ENCODE peak calls at places on chromosomes 13 and 19, in five cellular contexts. M is GM23338, C is MM.1S, N is PC-3, J is HCT116. E is an unnamed sample. For H3K9me2, the result is how much of the 10 kb centered on the place peaks cover.

GRCh38 chr13:102707465-102707864 is 12.6 kb upstream of the METTL21C start:
- DNase-seq in M (no peak), C (no peak), N (peak), J (no peak), E (peak)

GRCh38 chr13:101065314-101065713 is 351.0 kb downstream of the NALCN start:
- DNase-seq in M (no peak), C (no peak), N (no peak), J (no peak), E (peak)

GRCh38 chr19:13962738-13963602 is 10.7 kb downstream of the DCAF15 start:
- DNase-seq in M (peak), C (no peak), N (no peak), J (no peak), E (no peak)

GRCh38 chr19:40691421-40692211 is 1.2 kb upstream of the NUMBL start:
- DNase-seq in M (peak), C (no peak), N (no peak), J (no peak), E (peak)

GRCh38 chr19:51690359-51691121 is 2.6 kb upstream of the SPACA6 start:
- DNase-seq in M (peak), C (no peak), N (peak), J (no peak), E (peak)

GRCh38 chr13:33879044-33879596 is 61.2 kb downstream of the RFC3 start:
- DNase-seq in M (no peak), C (no peak), N (no peak), J (no peak), E (no peak)

GRCh38 chr19:45729774-45730388 is 815 bp downstream of the FBXO46 start:
- DNase-seq in M (peak), C (no peak), N (no peak), J (no peak), E (peak)

GRCh38 chr13:42110410-42111155 is 62.1 kb downstream of the DGKH start:
- DNase-seq in M (peak), C (peak), N (peak), J (peak), E (peak)

GRCh38 chr19:37505958-37506386 is 767 bp upstream of the ZNF793 start:
- DNase-seq in M (peak), C (no peak), N (no peak), J (no peak), E (no peak)

GRCh38 chr19:40274585-40275544 is 10.3 kb downstream of the AKT2 start:
- DNase-seq in M (no peak), C (no peak), N (no peak), J (no peak), E (no peak)

GRCh38 chr13:73171926-73172325 is 113.1 kb downstream of the KLF5 start:
- DNase-seq in M (peak), C (no peak), N (peak), J (no peak), E (peak)

GRCh38 chr19:36152061-36152885 is at the start of gene COX7A1:
- DNase-seq in M (peak), C (no peak), N (no peak), J (no peak), E (peak)

GRCh38 chr13:91185294-91185863 is 162.1 kb upstream of the MIR17HG start:
- DNase-seq in M (peak), C (no peak), N (peak), J (peak), E (peak)

GRCh38 chr19:13957107-13957506 is 4.8 kb downstream of the DCAF15 start:
- DNase-seq in M (no peak), C (no peak), N (no peak), J (no peak), E (no peak)

GRCh38 chr19:23436318-23436717 is 41.0 kb upstream of the ZNF91 start:
- DNase-seq in M (peak), C (peak), N (peak), J (no peak), E (no peak)

GRCh38 chr19:4758659-4759058 is 32.9 kb upstream of the FEM1A start:
- DNase-seq in M (no peak), C (no peak), N (no peak), J (no peak), E (no peak)

GRCh38 chr13:74132768-74133656 is 1.2 kb downstream of the KLF12 start:
- DNase-seq in M (peak), C (no peak), N (no peak), J (no peak), E (peak)

GRCh38 chr19:19554074-19555023 is 16.3 kb downstream of the CILP2 start:
- DNase-seq in M (peak), C (no peak), N (peak), J (no peak), E (peak)

GRCh38 chr13:51004111-51004865 is 94.7 kb downstream of the RNASEH2B start:
- DNase-seq in M (no peak), C (no peak), N (no peak), J (no peak), E (no peak)

GRCh38 chr13:26465514-26465913 is 92.0 kb upstream of the WASF3 start:
- DNase-seq in M (no peak), C (no peak), N (no peak), J (no peak), E (no peak)

GRCh38 chr19:996051-996838 is 4.0 kb upstream of the GRIN3B start:
- DNase-seq in M (peak), C (peak), N (peak), J (no peak), E (peak)

GRCh38 chr13:113567681-113568080 is 16.9 kb upstream of the TFDP1 start:
- DNase-seq in M (no peak), C (no peak), N (no peak), J (no peak), E (no peak)

GRCh38 chr13:39888865-39889810 is 233.7 kb downstream of the COG6 start:
- DNase-seq in M (no peak), C (no peak), N (peak), J (no peak), E (no peak)

GRCh38 chr19:13366529-13367143 is 139.6 kb downstream of the CACNA1A start:
- DNase-seq in M (peak), C (peak), N (peak), J (peak), E (peak)

GRCh38 chr13:95552539-95553270 is at the start of gene CLDN10:
- DNase-seq in M (peak), C (peak), N (no peak), J (no peak), E (no peak)
- H3K9me2 ChIP-seq in M (under half), C (under half), N (under half), J (under half), E (under half)

DNA sequence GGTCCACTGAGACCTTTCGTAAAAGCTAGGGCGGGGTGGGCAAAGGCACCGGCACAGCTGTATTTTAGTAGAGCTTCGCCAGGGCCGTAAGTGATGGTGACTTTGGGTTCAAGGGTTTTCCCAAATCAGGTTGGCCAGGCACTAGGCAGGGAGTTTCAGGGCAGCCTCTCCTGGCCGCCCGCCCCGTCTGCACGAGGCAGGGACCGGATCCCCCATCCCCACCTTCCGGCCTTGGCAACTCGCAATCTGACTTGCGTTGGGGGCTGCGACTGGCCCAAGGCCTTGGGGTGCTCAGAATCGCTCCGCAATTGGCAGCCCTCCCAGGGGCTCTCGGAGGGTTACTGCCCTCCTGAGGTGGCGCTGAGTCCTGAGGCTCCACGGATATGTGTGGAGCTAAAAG is 4.1 kb upstream of the ZIC5 start:
- DNase-seq in M (peak), C (no peak), N (no peak), J (no peak), E (no peak)
- TF ChIP-seq EZH2 in M (peak), C (no peak), N (no peak), J (no peak), E (no peak)

DNA sequence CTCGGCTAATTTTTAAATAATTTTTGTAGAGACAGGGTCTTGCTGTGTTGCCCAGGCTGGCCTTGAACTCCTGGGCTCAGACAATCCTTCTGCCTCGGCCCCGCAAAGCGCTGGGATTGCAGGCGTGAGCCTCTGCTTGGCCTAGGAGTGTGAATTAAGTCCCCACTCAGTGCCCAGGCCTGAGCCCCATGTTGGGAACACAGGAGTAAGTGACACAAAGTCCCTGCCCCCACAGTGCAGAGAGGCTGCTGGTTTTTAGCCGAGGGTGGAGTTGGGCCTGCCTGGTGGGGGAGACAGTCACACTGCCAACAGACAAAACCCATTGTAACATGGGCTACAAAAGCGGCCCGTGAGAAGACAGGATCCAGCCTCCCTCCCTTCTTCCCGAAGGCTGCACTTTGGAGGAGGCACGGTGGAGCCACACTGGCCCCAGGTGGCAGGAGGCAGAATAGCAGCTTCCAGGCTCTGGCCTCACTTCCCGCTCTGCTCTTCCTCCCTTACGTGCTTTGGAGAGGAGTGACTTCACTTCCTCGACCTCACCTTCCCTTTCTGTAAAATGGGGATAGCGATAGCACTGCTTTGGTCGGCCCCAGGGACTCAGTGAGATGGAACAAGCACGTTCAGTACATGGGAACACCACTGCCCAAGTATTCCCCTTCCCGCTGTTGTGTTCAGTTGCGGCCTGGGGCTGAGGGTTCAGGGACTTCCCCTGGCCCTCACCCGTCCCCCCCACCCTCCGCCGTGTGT is 15.2 kb upstream of the EHD2 start:
- DNase-seq in M (peak), C (peak), N (peak), J (peak), E (peak)
- TF ChIP-seq EZH2phosphoT487 in M (no peak), C (no peak), N (no peak), J (no peak), E (no peak)

GRCh38 chr13:38386421-38386820 is 36.8 kb downstream of the UFM1 start:
- DNase-seq in M (no peak), C (no peak), N (no peak), J (no peak), E (peak)
- H3K9me2 ChIP-seq in M (under half), C (under half), N (under half), J (under half), E (under half)

GRCh38 chr13:78606471-78607408 is 3.4 kb upstream of the POU4F1 start:
- DNase-seq in M (peak), C (no peak), N (no peak), J (no peak), E (no peak)

GRCh38 chr13:78608705-78609463 is 5.5 kb upstream of the POU4F1 start:
- DNase-seq in M (peak), C (no peak), N (no peak), J (no peak), E (peak)

GRCh38 chr13:78609464-78610205 is 6.3 kb upstream of the POU4F1 start:
- DNase-seq in M (peak), C (no peak), N (no peak), J (no peak), E (peak)

GRCh38 chr13:78608254-78608704 is 4.9 kb upstream of the POU4F1 start:
- DNase-seq in M (no peak), C (no peak), N (no peak), J (no peak), E (no peak)

DNA sequence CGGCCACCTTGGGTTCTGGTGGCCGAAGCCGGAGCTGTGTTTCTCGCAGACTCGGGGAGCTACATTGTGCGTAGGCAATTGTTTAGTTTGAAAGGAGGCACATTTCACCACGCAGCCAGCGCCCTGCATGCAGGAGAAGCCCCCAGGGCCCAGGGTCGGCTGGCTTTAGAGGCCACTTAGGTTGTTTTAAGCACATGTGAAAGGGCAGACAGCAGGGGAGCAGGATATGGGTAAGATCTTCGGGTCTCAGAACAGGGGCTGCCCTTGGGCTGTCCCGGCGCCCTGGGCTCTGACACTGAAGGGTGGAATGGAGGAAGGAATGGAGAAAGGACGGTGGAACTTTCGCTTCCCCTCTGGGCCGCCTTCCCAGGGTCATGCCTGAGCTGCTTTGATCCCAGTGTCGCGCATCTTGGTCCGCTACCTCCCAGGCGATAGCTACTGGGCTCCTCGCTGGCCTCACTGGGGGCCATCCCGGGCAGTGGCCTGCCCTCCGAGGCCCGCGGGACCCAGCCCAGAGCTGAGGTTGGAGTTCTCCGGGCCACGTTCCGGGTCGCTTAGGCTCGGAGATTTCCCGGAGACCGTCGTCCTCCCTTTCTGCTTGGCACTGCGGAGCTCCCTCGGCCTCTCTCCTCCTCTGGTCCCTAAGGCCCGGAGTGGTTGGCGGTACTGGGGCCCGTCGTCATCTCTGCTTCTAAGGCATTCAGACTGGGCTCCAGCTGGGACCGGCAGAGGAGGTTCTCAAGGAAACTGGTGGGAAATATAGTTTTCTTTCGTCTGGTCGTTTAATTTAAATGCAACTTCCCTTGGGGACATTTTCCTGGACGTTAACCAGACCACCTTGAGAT is 4.3 kb upstream of the POU4F1 start:
- DNase-seq in M (peak), C (no peak), N (no peak), J (no peak), E (no peak)
- TF ChIP-seq EZH2 in M (peak), C (no peak), N (no peak), J (no peak), E (peak)

DNA sequence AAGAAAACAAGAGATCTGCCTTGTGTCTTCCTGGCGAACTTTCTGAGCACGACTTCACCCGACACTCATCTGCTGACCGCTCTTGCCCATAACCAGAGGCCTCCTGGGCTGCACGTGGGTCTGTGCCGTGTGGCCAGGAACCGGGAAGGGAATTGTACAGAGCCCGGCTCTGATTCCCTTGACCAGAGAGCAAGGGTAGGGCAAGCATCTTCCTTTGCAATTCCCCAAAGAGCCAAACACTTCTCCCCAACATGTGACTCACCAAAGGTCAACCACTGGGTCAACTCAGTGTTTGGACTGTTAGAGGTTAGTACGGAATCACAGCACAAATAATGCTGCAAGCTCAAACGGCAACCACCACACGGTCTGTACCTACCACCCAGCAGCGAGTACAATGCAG is 48.9 kb downstream of the KLF2 start:
- DNase-seq in M (no peak), C (no peak), N (no peak), J (no peak), E (peak)
- TF ChIP-seq EZH2phosphoT487 in M (no peak), C (no peak), N (no peak), J (no peak), E (no peak)

GRCh38 chr13:38767506-38768265 is 80.8 kb downstream of the FREM2 start:
- DNase-seq in M (no peak), C (no peak), N (no peak), J (no peak), E (no peak)

GRCh38 chr13:38763446-38764381 is 76.8 kb downstream of the FREM2 start:
- DNase-seq in M (peak), C (peak), N (peak), J (no peak), E (peak)

GRCh38 chr13:38769526-38769925 is 82.6 kb downstream of the FREM2 start:
- DNase-seq in M (no peak), C (peak), N (no peak), J (no peak), E (no peak)

GRCh38 chr13:38766799-38767198 is 79.9 kb downstream of the FREM2 start:
- DNase-seq in M (no peak), C (no peak), N (no peak), J (no peak), E (no peak)
- H3K9me2 ChIP-seq in M (under half), C (under half), N (under half), J (under half), E (under half)

DNA sequence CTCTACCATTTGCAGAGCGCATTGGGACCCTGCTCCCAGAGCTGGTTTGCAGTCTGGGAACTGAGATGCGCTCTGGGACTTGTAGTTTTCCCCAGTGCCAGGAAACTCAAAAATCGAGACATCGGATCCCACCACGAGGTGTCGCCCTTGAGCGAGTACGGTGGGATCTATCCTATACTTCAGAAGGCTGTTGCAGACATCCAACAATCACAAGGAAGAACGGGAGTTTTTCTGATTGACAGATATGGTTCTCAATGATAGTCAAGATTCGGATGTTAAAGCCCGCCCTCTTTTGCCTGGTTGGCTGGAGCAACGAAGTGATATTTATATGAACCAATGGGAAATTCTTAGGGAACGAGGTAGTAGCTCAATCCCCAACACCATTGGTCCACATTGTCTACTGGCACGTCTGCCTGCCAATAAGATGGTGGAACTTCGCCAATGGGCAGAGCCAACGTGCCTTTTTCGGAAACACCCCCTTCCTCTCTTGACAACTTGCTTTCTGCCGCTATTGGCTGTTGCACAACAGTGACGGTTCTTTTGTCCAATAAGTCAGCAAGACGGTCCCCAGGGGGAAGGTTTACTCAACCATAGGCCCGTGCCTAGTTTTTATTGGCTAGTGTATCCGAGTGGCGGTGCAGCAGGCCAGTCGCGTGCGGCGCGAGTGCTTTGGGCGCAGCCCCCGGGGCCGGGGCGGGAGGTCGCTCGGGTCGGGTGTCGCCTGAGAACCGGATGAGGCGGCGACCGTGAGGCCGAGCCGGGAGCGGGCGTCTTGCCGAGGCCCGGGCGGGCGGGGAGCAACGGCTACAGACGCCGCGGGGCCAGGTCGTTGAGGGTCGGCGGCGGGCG is at the start of gene DNM2:
- DNase-seq in M (peak), C (peak), N (peak), J (peak), E (peak)
- TF ChIP-seq EZH2 in M (no peak), C (no peak), N (no peak), J (no peak), E (no peak)

DNA sequence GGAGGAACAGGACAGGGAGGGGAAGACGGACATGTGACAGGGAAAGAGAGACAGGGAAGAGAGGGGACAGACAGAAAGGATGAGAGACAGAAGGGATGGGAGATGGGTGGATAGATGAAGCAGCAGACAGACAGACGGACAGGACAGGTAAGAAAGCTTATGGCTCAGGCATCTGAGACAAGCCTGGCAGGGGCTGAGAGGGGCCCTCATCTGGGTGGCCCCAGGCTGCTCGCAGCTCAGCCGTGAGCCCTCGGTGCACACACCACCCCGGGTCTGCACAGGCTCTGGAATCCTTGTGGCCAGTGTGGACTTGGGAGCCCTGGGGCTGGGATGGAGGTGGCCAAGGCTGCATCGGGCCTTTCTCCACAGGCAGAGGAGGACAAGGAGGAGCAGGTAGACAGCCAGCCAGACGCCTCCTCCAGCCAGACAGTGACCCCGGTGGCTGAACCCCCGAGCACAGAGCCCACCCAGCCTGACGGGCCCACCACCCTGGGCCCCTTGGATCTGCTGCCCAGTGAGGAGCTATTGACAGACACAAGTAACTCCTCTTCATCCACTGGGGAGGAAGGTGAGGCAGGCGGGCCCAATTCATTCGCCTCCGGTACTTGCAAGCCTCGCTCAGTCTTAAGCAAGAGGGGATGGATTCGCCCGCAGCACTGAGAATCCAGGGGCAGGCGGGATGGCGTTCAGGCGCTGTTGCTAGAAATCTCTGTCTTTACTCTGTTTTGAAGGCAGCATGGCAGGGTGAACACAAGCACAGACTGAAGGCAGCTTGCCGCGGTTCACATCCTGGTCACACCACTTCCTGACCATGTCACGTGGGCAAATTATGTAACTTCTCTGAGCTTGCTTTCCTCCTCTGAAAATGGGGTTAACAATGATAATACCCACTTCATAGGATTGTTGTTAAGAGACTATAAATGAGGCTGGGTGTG is 14.0 kb downstream of the GRAMD1A start:
- DNase-seq in M (no peak), C (no peak), N (no peak), J (no peak), E (no peak)
- TF ChIP-seq EZH2phosphoT487 in M (no peak), C (no peak), N (no peak), J (no peak), E (no peak)

E was measured in GM23248.